ENCODE peak calls at places on chromosomes 5 and 9, in seven cellular contexts. A is GM12878, H is H1, D is K562, S is HepG2, X is HCT116, Q is SK-N-SH. B is an unnamed sample.

GRCh38 chr5:143569213-143569663 is 165.8 kb upstream of the NR3C1 start:
- DNase-seq in H (no peak), Q (no peak), S (peak), A (no peak), X (no peak), D (no peak), B (no peak)

GRCh38 chr5:30505014-30505886 is 688.2 kb upstream of the CDH6 start:
- DNase-seq in D (no peak), H (no peak), A (no peak), Q (no peak), X (no peak), S (peak), B (no peak)

GRCh38 chr5:174798411-174798930 is 74.1 kb downstream of the MSX2 start:
- DNase-seq in H (no peak), D (no peak), A (no peak), X (no peak), Q (peak), S (no peak), B (no peak)

GRCh38 chr5:151183451-151184245 is 26.1 kb upstream of the ANXA6 start:
- DNase-seq in S (no peak), D (no peak), A (no peak), H (no peak), Q (no peak), X (no peak), B (no peak)

GRCh38 chr9:115109486-115109885 is 8.5 kb downstream of the TNC start:
- DNase-seq in S (no peak), X (no peak), D (no peak), H (no peak), Q (no peak), A (no peak), B (no peak)

GRCh38 chr9:121771851-121772599 is 120.6 kb downstream of the DAB2IP start:
- DNase-seq in X (no peak), H (no peak), A (no peak), D (no peak), S (no peak), Q (no peak), B (no peak)

GRCh38 chr9:107275530-107275929 is 7.5 kb upstream of the RAD23B start:
- DNase-seq in H (no peak), D (no peak), A (no peak), X (no peak), Q (no peak), S (no peak), B (no peak)

GRCh38 chr9:93252116-93252780 is 68.3 kb downstream of the WNK2 start:
- DNase-seq in X (no peak), Q (no peak), A (no peak), S (no peak), H (no peak), D (no peak), B (no peak)

GRCh38 chr5:122444411-122444810 is 132.4 kb downstream of the SNCAIP start:
- DNase-seq in A (no peak), H (no peak), Q (no peak), D (no peak), S (no peak), X (no peak), B (no peak)

GRCh38 chr5:68033961-68034581 is 181.5 kb upstream of the PIK3R1 start:
- DNase-seq in A (no peak), H (no peak), X (no peak), D (no peak), Q (no peak), S (no peak), B (no peak)
- TF ChIP-seq JUND in A (no peak), H (no peak), X (no peak), D (no peak), Q (no peak), S (no peak), B (no peak)

DNA sequence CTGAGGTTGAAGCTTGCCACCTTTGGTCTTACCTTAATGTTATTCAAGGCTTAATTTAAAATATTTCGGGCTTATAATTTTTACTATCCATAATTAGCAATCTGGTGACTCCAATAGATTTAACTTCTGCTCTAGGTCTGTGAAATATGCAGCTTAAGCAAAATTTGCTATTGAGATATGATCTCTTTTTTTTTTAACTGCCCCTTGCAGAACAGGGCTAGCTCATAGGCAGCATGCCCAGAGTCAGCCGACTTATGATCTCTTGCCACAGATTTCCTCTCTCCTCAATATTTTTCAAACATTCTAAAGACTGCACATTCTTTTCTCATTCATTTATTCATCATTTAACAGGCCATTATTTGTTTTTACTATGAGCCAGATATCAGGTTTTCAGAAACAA is 4.5 kb downstream of the TTC23L start:
- DNase-seq in S (no peak), X (no peak), D (no peak), Q (no peak), H (no peak), A (no peak), B (no peak)
- TF ChIP-seq JUND in S (no peak), X (no peak), D (no peak), Q (no peak), H (no peak), A (no peak), B (no peak)

GRCh38 chr5:109922396-109922995 is 232.8 kb downstream of the MAN2A1 start:
- DNase-seq in D (no peak), A (no peak), S (no peak), H (no peak), Q (no peak), X (no peak), B (no peak)
- TF ChIP-seq JUND in D (no peak), A (no peak), S (no peak), H (no peak), Q (no peak), X (no peak), B (no peak)

GRCh38 chr5:86974910-86975309 is 292.8 kb upstream of the RASA1 start:
- DNase-seq in S (no peak), H (no peak), D (no peak), X (no peak), A (no peak), Q (no peak), B (no peak)
- TF ChIP-seq JUND in S (no peak), H (no peak), D (no peak), X (no peak), A (no peak), Q (no peak), B (no peak)

GRCh38 chr5:1881273-1881586 is 1.5 kb downstream of the IRX4 start:
- DNase-seq in S (no peak), D (peak), A (no peak), Q (no peak), H (peak), X (peak), B (no peak)
- TF ChIP-seq JUND in S (no peak), D (no peak), A (no peak), Q (no peak), H (peak), X (peak), B (no peak)

DNA sequence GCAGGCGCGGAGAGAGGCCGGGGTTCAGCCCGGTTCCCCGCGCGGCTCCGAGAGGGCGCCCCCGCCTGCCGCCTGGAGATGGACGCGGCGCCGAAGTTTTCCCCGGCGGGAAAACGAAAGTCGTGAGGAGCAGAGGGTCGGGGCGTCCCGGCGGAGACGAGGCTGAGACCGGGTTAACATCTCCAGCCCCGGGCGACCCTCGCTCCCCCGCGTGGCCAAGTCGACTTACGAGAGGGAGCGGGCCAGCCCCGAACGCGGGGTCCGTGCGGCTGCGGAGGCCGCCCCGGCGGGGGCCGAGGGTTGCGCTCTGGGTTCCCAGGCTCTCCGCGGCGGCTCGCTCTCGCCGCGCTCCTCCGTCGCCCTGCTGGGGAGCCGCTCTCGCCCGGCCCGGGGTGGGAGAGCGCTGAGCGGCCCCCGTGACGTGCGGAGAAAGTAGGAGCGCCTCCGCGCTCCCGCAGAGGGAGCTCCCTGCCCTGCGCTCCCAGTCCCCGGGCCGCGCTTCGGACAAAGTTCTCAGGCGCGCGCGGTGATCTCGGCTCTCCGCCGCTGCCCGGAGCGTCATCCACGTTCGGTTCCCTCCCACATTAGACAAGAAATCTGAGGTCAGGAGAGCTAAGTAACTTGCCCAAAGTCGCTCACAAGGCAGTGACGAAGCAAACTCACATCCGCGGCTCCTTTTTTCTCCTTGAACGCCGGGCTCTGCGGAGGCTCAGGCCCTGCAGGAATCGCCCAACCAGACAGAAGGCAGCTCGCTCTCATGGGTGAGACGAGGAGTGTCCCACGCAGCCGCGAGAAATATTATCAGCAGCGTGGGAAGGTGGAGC is 1.1 kb upstream of the GCNT4 start:
- DNase-seq in H (peak), Q (peak), A (no peak), X (no peak), S (peak), D (no peak), B (peak)
- TF ChIP-seq JUND in H (no peak), Q (no peak), A (no peak), X (no peak), S (no peak), D (no peak), B (no peak)